ENCODE peak calls at places on chromosome 4, in seven cellular contexts. F is GM06990, A is astrocyte of the cerebellum, K is lower leg skin, G is heart right ventricle, Y is GM13977, I is hepatocyte. V is an unnamed sample.

GRCh38 chr4:155529197-155529596 is 137.5 kb upstream of the GUCY1A1 start:
- DNase-seq in F (no peak), A (peak; percentile 12), K (no peak), G (no peak), Y (peak; percentile 15), I (no peak), V (no peak)

GRCh38 chr4:79865253-79865652 is 207.8 kb downstream of the ANTXR2 start:
- DNase-seq in F (no peak), A (peak; percentile 97), K (no peak), G (no peak), Y (no peak), I (no peak), V (no peak)

GRCh38 chr4:67593741-67594175 is 35.2 kb downstream of the STAP1 start:
- DNase-seq in F (no peak), A (no peak), K (no peak), G (no peak), Y (no peak), I (peak; percentile 10), V (no peak)

GRCh38 chr4:175560628-175561027 is 251.4 kb downstream of the GPM6A start:
- DNase-seq in F (peak; percentile 14), A (peak; percentile 66), K (no peak), G (no peak), Y (peak; percentile 39), I (peak; percentile 25), V (no peak)

GRCh38 chr4:2798399-2799301 is 5.8 kb downstream of the SH3BP2 start:
- DNase-seq in F (peak; percentile 70), A (no peak), K (peak; percentile 96), G (peak; percentile 71), Y (peak; percentile 68), I (no peak), V (peak; percentile 74)

GRCh38 chr4:125060376-125060775 is 254.4 kb upstream of the FAT4 start:
- DNase-seq in F (no peak), A (no peak), K (no peak), G (no peak), Y (no peak), I (no peak), V (no peak)

GRCh38 chr4:113384600-113384999 is 335.1 kb downstream of the ANK2 start:
- DNase-seq in F (no peak), A (no peak), K (no peak), G (no peak), Y (no peak), I (no peak), V (no peak)

GRCh38 chr4:13938299-13938698 is 310.8 kb upstream of the BOD1L1 start:
- DNase-seq in F (no peak), A (no peak), K (no peak), G (no peak), Y (no peak), I (no peak), V (no peak)

GRCh38 chr4:144509088-144509854 is 136.7 kb upstream of the HHIP start:
- DNase-seq in F (no peak), A (no peak), K (no peak), G (no peak), Y (no peak), I (no peak), V (no peak)

GRCh38 chr4:103012085-103012484 is 7.4 kb downstream of the SLC9B1 start:
- DNase-seq in F (no peak), A (peak; percentile 74), K (no peak), G (no peak), Y (no peak), I (peak; percentile 59), V (no peak)

GRCh38 chr4:6986067-6986780 is 56.9 kb upstream of the TADA2B start:
- DNase-seq in F (no peak), A (peak; percentile 81), K (peak; percentile 89), G (peak; percentile 47), Y (no peak), I (peak; percentile 57), V (peak; percentile 91)

GRCh38 chr4:145663194-145663593 is 16.8 kb upstream of the C4orf51 start:
- DNase-seq in F (no peak), A (no peak), K (no peak), G (no peak), Y (no peak), I (no peak), V (no peak)

GRCh38 chr4:123930971-123931370 is 534.4 kb downstream of the SPRY1 start:
- DNase-seq in F (no peak), A (no peak), K (no peak), G (no peak), Y (no peak), I (no peak), V (no peak)

DNA sequence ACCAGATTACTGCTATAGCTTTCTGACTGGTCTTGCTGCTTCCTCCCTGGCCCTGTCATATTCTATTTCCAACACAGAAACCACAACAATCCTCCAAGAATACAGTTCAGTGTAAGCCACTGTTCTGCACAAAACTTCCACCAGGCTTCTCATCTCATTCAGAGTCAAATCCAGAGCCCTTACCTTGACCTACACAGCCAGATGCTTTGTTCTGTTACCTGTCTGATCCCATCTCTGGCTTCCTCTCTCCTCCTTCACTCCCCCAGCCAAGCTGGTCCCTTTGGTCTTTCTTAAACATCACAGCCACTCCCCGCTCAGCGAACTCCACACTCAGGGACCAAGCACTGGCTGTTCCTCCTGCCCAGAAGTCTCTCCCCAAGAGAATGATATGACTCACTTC is 84.8 kb upstream of the BMP2K start:
- DNase-seq in F (no peak), A (no peak), K (no peak), G (no peak), Y (no peak), I (no peak), V (no peak)
- TF ChIP-seq CTCF in F (no peak), A (no peak), K (no peak), G (no peak), Y (no peak), I (no peak), V (no peak)

GRCh38 chr4:153071953-153072622 is 132.2 kb upstream of the TRIM2 start:
- DNase-seq in F (no peak), A (no peak), K (no peak), G (no peak), Y (no peak), I (no peak), V (no peak)
- TF ChIP-seq CTCF in F (no peak), A (no peak), K (no peak), G (no peak), Y (no peak), I (no peak), V (no peak)

DNA sequence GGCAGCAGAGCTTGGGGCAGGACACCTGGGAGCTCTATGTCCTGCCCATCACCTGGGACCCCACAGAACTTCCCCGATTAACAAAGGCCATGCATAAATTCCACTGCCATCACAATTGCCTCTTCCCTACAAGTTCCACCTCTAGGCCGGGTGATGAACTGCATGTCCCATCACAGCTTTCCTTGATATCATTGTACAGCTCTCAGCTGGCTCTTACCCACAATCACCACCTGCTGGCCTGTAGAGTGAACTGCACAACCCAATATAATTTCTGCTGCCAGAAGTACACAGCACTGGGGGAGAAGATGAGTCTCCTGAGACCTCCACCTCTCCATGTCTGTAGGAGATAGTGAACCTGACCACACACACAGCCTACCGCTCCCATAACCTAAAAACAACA is 285.0 kb upstream of the AADAT start:
- DNase-seq in F (peak; percentile 16), A (no peak), K (no peak), G (no peak), Y (peak; percentile 56), I (peak; percentile 49), V (no peak)
- TF ChIP-seq CTCF in F (peak; percentile 86), A (peak; percentile 31), K (no peak), G (no peak), Y (peak; percentile 81), I (peak; percentile 46), V (no peak)

GRCh38 chr4:37567781-37568180 is 118.4 kb downstream of the RELL1 start:
- DNase-seq in F (no peak), A (no peak), K (no peak), G (no peak), Y (no peak), I (no peak), V (no peak)
- TF ChIP-seq CTCF in F (no peak), A (no peak), K (no peak), G (no peak), Y (no peak), I (no peak), V (no peak)

DNA sequence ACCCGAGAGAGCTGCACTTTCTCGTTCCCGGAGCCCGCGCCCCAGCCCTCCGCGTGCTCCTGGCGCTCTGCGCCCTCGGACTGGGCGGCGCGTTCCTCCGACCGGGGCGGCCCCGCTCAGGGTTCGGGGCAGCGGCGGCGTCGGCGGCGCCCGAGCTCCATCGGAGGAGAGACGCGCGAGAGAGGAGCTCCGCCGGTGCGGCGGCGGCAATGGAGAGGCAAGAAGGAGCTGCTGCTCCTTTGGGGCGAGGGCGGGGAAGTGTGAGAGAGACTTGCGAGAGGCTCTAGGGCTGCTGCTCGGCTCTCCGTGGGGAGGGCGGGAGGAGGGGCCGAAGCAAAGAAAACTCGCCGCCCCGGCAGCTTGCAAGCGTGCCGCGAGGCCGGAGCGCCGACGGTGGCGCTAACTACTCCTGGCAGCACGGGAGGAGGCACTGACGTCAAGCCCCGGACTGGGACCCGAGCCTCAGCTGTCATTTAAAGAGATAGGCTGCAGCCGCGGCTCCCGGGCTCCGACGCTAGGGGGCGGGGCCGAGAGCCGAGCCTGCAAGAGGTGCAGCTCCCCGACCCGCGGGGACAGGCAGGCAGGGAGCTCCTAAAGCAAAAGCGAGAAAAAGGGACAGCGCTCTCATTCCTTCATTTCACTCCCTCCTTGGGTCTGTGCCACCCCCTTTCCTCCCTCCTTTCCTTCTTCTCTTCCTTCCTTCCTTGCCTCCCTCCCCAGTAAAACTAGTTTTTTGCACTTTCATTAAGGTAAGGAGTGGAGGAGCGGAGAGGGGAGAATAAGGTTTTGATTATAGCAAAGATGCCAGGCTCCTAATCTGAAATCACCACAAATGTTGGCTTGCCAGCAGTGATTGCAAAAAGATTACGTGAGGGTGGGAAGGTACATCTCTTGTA is at the start of gene KCTD8:
- DNase-seq in F (peak; percentile 84), A (peak; percentile 59), K (peak; percentile 88), G (peak; percentile 83), Y (peak; percentile 89), I (peak; percentile 94), V (peak; percentile 76)
- TF ChIP-seq CTCF in F (peak; percentile 83), A (peak; percentile 82), K (no peak), G (peak; percentile 67), Y (peak; percentile 77), I (peak; percentile 80), V (peak; percentile 29)

DNA sequence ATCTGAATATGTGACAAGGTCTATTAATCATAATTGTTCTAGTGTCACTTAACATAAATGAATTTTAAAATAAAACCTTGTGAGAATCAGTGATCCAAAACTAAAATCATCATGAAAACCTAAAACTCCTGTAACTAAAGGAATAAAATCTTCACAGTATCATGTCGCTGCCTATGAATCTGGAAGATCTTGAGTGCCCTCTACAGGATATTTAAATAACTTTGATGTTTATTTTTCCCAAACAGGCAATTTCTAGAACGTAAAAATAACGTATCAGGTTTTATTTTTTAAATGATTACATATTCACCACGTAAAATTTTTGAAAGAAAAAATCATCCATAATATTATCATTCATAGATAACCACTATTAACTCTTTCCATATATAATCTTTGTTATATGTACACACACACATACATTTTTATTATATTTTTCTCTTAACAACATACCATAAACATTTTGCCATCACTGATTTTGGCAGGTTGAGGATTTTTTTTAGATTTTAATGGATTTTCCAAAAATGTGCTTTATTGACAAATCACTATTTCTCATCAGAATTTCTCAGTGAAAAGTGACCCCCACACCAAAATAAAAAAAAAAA is 79.6 kb downstream of the COMMD8 start:
- DNase-seq in F (peak; percentile 1), A (peak; percentile 27), K (no peak), G (no peak), Y (peak; percentile 40), I (peak; percentile 53), V (no peak)
- TF ChIP-seq CTCF in F (peak; percentile 42), A (peak; percentile 31), K (no peak), G (peak; percentile 48), Y (peak; percentile 52), I (peak; percentile 78), V (peak; percentile 41)

V was measured in tibial artery.